ENCODE peak calls at places on chromosomes 12 and 14, in seven cellular contexts. B, M, U, Y, Q, S and K are unnamed samples.

GRCh38 chr14:104249092-104249491 is 110.7 kb downstream of the KIF26A start:
- DNase-seq in Y (peak; percentile 27), M (no peak), S (no peak), Q (no peak), B (no peak), U (peak; percentile 58), K (no peak)

GRCh38 chr12:112824166-112824565 is 32.6 kb downstream of the RPH3A start:
- DNase-seq in U (no peak), Y (no peak), M (no peak), B (no peak), S (no peak), Q (no peak), K (no peak)

GRCh38 chr14:29858299-29858698 is 69.3 kb downstream of the PRKD1 start:
- DNase-seq in Q (no peak), U (no peak), S (peak; percentile 45), Y (no peak), B (no peak), M (no peak), K (no peak)

GRCh38 chr12:26833692-26834168 is 736 bp upstream of the ITPR2 start:
- DNase-seq in S (no peak), B (peak; percentile 55), M (peak; percentile 28), Y (no peak), Q (no peak), U (peak; percentile 38), K (peak; percentile 62)

GRCh38 chr14:51368721-51369163 is 128.7 kb downstream of the TMX1 start:
- DNase-seq in S (no peak), M (no peak), Q (peak; percentile 73), U (no peak), Y (no peak), B (no peak), K (no peak)

GRCh38 chr12:42725839-42726238 is 136.3 kb upstream of the PRICKLE1 start:
- DNase-seq in M (no peak), Y (no peak), U (no peak), Q (no peak), S (no peak), B (no peak), K (no peak)

GRCh38 chr12:17793854-17794253 is 296.1 kb downstream of the RERGL start:
- DNase-seq in S (no peak), Y (no peak), U (no peak), B (no peak), M (no peak), Q (no peak), K (no peak)

GRCh38 chr12:114995891-114996290 is 311.9 kb upstream of the TBX3 start:
- DNase-seq in Y (no peak), Q (no peak), S (no peak), B (no peak), U (no peak), M (no peak), K (no peak)

GRCh38 chr12:85468356-85469157 is 188.5 kb downstream of the ALX1 start:
- DNase-seq in Q (peak; percentile 59), B (peak; percentile 27), S (peak; percentile 23), Y (no peak), M (peak; percentile 14), U (peak; percentile 18), K (peak; percentile 45)

GRCh38 chr12:111408686-111409402 is 3.1 kb downstream of the SH2B3 start:
- DNase-seq in M (no peak), Y (no peak), U (no peak), Q (no peak), S (no peak), B (no peak), K (no peak)

GRCh38 chr12:94242871-94243270 is 94.5 kb downstream of the PLXNC1 start:
- DNase-seq in S (no peak), Y (no peak), B (no peak), U (no peak), M (no peak), Q (no peak), K (no peak)

GRCh38 chr12:6047249-6048227 is 76.9 kb downstream of the VWF start:
- DNase-seq in Y (no peak), B (no peak), S (no peak), M (no peak), Q (no peak), U (no peak), K (no peak)

GRCh38 chr14:70027785-70028428 is 148.7 kb downstream of the SMOC1 start:
- DNase-seq in U (peak; percentile 95), B (peak; percentile 81), S (no peak), M (peak; percentile 60), Q (peak; percentile 88), Y (no peak), K (peak; percentile 71)

GRCh38 chr12:39401459-39401858 is 41.5 kb downstream of the KIF21A start:
- DNase-seq in M (no peak), Y (no peak), B (no peak), Q (no peak), U (no peak), S (no peak), K (no peak)

GRCh38 chr12:22038734-22039133 is 7.3 kb upstream of the CMAS start:
- DNase-seq in S (no peak), B (no peak), M (no peak), U (no peak), Q (no peak), Y (no peak), K (no peak)

GRCh38 chr12:69966839-69967238 is 141.8 kb downstream of the MYRFL start:
- DNase-seq in U (no peak), S (no peak), Y (no peak), M (no peak), Q (no peak), B (peak; percentile 41), K (no peak)

DNA sequence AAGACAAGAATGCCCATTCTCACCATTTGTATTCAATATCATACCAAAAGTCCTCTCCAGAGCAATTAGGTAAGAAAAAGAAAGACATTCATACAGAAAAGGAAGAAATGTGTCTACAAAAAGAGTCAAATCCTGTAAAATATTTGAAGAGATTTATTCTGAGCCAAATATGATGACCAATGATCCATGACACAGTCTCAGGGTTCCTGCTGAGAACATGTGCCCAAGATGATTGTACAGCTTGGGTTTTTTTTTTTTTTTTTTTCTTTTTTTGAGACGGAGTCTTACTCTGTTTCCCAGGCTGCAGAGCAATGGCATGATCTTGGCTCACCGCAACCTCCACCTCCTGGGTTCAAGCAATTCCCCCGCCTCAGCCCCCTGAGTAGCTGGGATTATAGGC is 296.2 kb downstream of the C12orf75 start:
- DNase-seq in U (no peak), M (no peak), S (no peak), Q (no peak), B (no peak), Y (no peak), K (no peak)
- TF ChIP-seq EP300 in U (no peak), M (no peak), S (no peak), Q (no peak), B (no peak), Y (no peak), K (no peak)

GRCh38 chr12:109967383-109968031 is 28.7 kb downstream of the GIT2 start:
- DNase-seq in M (no peak), Y (no peak), S (no peak), Q (no peak), U (no peak), B (no peak), K (no peak)

GRCh38 chr12:109968032-109968420 is 28.1 kb downstream of the GIT2 start:
- DNase-seq in B (no peak), U (no peak), M (no peak), S (no peak), Q (no peak), Y (no peak), K (no peak)

GRCh38 chr12:109968801-109969200 is 27.4 kb downstream of the GIT2 start:
- DNase-seq in M (no peak), Y (no peak), S (no peak), U (no peak), Q (no peak), B (no peak), K (no peak)

DNA sequence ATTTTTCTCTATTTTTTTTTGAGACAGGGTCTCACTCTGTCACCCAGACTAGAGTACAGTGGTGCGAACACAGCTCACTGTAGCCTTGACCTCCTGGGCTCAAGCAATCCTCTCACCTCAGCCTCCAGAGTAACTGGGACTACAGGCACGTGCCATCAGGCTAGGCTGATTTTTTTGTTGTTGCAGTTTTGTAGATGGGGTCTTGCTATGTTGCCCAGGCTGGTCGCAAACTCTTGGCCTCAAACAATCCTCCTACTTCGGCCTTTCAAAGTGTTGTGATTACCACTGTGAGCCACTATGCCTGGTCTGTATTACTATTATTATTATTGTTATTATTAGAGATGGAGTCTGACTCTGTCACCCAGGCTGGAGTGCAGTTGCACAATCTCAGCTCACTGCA is 23.3 kb downstream of the GIT2 start:
- DNase-seq in U (no peak), M (no peak), S (no peak), Q (no peak), B (no peak), Y (no peak), K (no peak)
- H3K27me3 ChIP-seq in U (no peaks in the 10 kb centered on the region), M (no peaks in the 10 kb centered on the region), S (no peaks in the 10 kb centered on the region), Q (no peaks in the 10 kb centered on the region), B (no peaks in the 10 kb centered on the region), Y (no peaks in the 10 kb centered on the region), K (no peaks in the 10 kb centered on the region)

GRCh38 chr12:52873832-52874572 is 25.2 kb upstream of the KRT78 start:
- DNase-seq in M (peak; percentile 96), Y (peak; percentile 94), Q (peak; percentile 68), S (no peak), U (peak; percentile 96), B (peak; percentile 87), K (peak; percentile 91)
- TF ChIP-seq EP300 in M (peak; percentile 70), Y (no peak), Q (no peak), S (no peak), U (no peak), B (no peak), K (no peak)

GRCh38 chr14:60093088-60093487 is 1.4 kb downstream of the PCNX4 start:
- DNase-seq in Y (no peak), U (no peak), B (no peak), M (no peak), S (no peak), Q (no peak), K (no peak)

GRCh38 chr14:60091550-60092511 is at the start of gene PCNX4:
- DNase-seq in M (peak; percentile 96), Y (peak; percentile 98), U (peak; percentile 97), Q (peak; percentile 96), S (peak; percentile 96), B (peak; percentile 97), K (peak; percentile 98)

GRCh38 chr14:60092516-60092915 is 793 bp downstream of the PCNX4 start:
- DNase-seq in Y (no peak), U (no peak), B (no peak), M (peak; percentile 32), S (no peak), Q (peak; percentile 30), K (peak; percentile 18)

GRCh38 chr14:60089201-60089600 is 2.5 kb upstream of the PCNX4 start:
- DNase-seq in S (no peak), Y (no peak), U (no peak), Q (no peak), M (no peak), B (no peak), K (no peak)

GRCh38 chr14:60090864-60091519 is 731 bp upstream of the PCNX4 start:
- DNase-seq in U (no peak), Y (peak; percentile 71), Q (peak; percentile 51), B (peak; percentile 33), M (peak; percentile 81), S (no peak), K (peak; percentile 31)
- H3K27me3 ChIP-seq in U (no peaks in the 10 kb centered on the region), Y (no peaks in the 10 kb centered on the region), Q (no peaks in the 10 kb centered on the region), B (no peaks in the 10 kb centered on the region), M (no peaks in the 10 kb centered on the region), S (no peaks in the 10 kb centered on the region), K (no peaks in the 10 kb centered on the region)